ENCODE peak calls at places on chromosomes 16 and 17, in seven cellular contexts. P, W, M, R, E, Q and Y are unnamed samples.

GRCh38 chr17:66451188-66452149 is 149.1 kb downstream of the PRKCA start:
- DNase-seq in Q (peak), E (peak), P (no peak), M (no peak), W (no peak), R (no peak), Y (no peak)

GRCh38 chr17:78414178-78415162 is 36.0 kb downstream of the PGS1 start:
- DNase-seq in M (no peak), Q (no peak), R (no peak), W (no peak), P (peak), E (no peak), Y (no peak)

GRCh38 chr16:20004931-20005330 is 68.8 kb downstream of the GPR139 start:
- DNase-seq in M (no peak), W (no peak), P (no peak), R (no peak), Q (peak), E (no peak), Y (no peak)

GRCh38 chr16:85128079-85128837 is 16.0 kb upstream of the CIBAR2 start:
- DNase-seq in E (no peak), W (no peak), M (no peak), P (no peak), Q (no peak), R (no peak), Y (no peak)

GRCh38 chr16:75481475-75481874 is 13.8 kb downstream of the CHST6 start:
- DNase-seq in Q (no peak), E (no peak), P (no peak), M (no peak), W (no peak), R (no peak), Y (no peak)

GRCh38 chr17:19716108-19717030 is at the start of gene SLC47A2:
- DNase-seq in E (no peak), P (no peak), W (no peak), M (no peak), R (peak), Q (no peak), Y (no peak)

GRCh38 chr17:19510903-19511302 is 22.8 kb upstream of the SLC47A1 start:
- DNase-seq in P (no peak), R (no peak), Q (peak), W (no peak), M (no peak), E (no peak), Y (no peak)

GRCh38 chr16:86653289-86654006 is 75.1 kb downstream of the FOXL1 start:
- DNase-seq in M (peak), E (no peak), Q (no peak), R (no peak), W (no peak), P (no peak), Y (no peak)